ENCODE peak calls at places on chromosomes 4 and X, in six cellular contexts. One of them, this sample, is unnamed.

GRCh38 chr4:184583738-184584502 is 65.3 kb downstream of the CASP3 start:
- DNase-seq in IMR-90: no peak
- DNase-seq in neuronal stem cell: no peak
- DNase-seq in trophoblast cell: no peak
- DNase-seq in H1: no peak
- DNase-seq in mesenchymal stem cell: no peak
- DNase-seq in this sample: no peak

GRCh38 chr4:76637704-76638361 is 202.8 kb downstream of the SHROOM3 start:
- DNase-seq in IMR-90: peak
- DNase-seq in neuronal stem cell: no peak
- DNase-seq in trophoblast cell: peak
- DNase-seq in H1: no peak
- DNase-seq in mesenchymal stem cell: no peak
- DNase-seq in this sample: no peak

GRCh38 chr4:165016971-165017370 is 14.8 kb upstream of the TRIM60 start:
- DNase-seq in IMR-90: no peak
- DNase-seq in neuronal stem cell: peak
- DNase-seq in trophoblast cell: peak
- DNase-seq in H1: peak
- DNase-seq in mesenchymal stem cell: peak
- DNase-seq in this sample: peak

GRCh38 chr4:156976147-156976546 is 4.5 kb upstream of the PDGFC start:
- DNase-seq in IMR-90: peak
- DNase-seq in neuronal stem cell: no peak
- DNase-seq in trophoblast cell: peak
- DNase-seq in H1: no peak
- DNase-seq in mesenchymal stem cell: peak
- DNase-seq in this sample: no peak

GRCh38 chrX:12890467-12890866 is 16.0 kb upstream of the TLR8 start:
- DNase-seq in IMR-90: no peak
- DNase-seq in neuronal stem cell: no peak
- DNase-seq in trophoblast cell: no peak
- DNase-seq in H1: no peak
- DNase-seq in mesenchymal stem cell: no peak
- DNase-seq in this sample: no peak

GRCh38 chr4:7029212-7029611 is 14.0 kb upstream of the TADA2B start:
- DNase-seq in IMR-90: no peak
- DNase-seq in neuronal stem cell: no peak
- DNase-seq in trophoblast cell: no peak
- DNase-seq in H1: no peak
- DNase-seq in mesenchymal stem cell: no peak
- DNase-seq in this sample: no peak

GRCh38 chrX:44025611-44026010 is 52.4 kb upstream of the NDP start:
- DNase-seq in IMR-90: peak
- DNase-seq in neuronal stem cell: no peak
- DNase-seq in trophoblast cell: no peak
- DNase-seq in H1: no peak
- DNase-seq in mesenchymal stem cell: peak
- DNase-seq in this sample: no peak

GRCh38 chr4:38310446-38311043 is 350.3 kb downstream of the PTTG2 start:
- DNase-seq in IMR-90: no peak
- DNase-seq in neuronal stem cell: no peak
- DNase-seq in trophoblast cell: peak
- DNase-seq in H1: no peak
- DNase-seq in mesenchymal stem cell: no peak
- DNase-seq in this sample: no peak

GRCh38 chrX:23784487-23785301 is 1.7 kb downstream of the SAT1 start:
- DNase-seq in IMR-90: peak
- DNase-seq in neuronal stem cell: no peak
- DNase-seq in trophoblast cell: peak
- DNase-seq in H1: no peak
- DNase-seq in mesenchymal stem cell: peak
- DNase-seq in this sample: no peak

GRCh38 chrX:110678591-110678990 is 117.0 kb downstream of the CHRDL1 start:
- DNase-seq in IMR-90: no peak
- DNase-seq in neuronal stem cell: peak
- DNase-seq in trophoblast cell: no peak
- DNase-seq in H1: no peak
- DNase-seq in mesenchymal stem cell: no peak
- DNase-seq in this sample: no peak

GRCh38 chr4:120682981-120683380 is 239.5 kb downstream of the PRDM5 start:
- DNase-seq in IMR-90: no peak
- DNase-seq in neuronal stem cell: no peak
- DNase-seq in trophoblast cell: no peak
- DNase-seq in H1: no peak
- DNase-seq in mesenchymal stem cell: no peak
- DNase-seq in this sample: no peak

GRCh38 chr4:36841583-36842326 is 402.8 kb upstream of the NWD2 start:
- DNase-seq in IMR-90: no peak
- DNase-seq in neuronal stem cell: no peak
- DNase-seq in trophoblast cell: no peak
- DNase-seq in H1: no peak
- DNase-seq in mesenchymal stem cell: no peak
- DNase-seq in this sample: no peak

GRCh38 chr4:8078610-8079015 is 80.0 kb downstream of the ABLIM2 start:
- DNase-seq in IMR-90: no peak
- DNase-seq in neuronal stem cell: no peak
- DNase-seq in trophoblast cell: no peak
- DNase-seq in H1: no peak
- DNase-seq in mesenchymal stem cell: no peak
- DNase-seq in this sample: no peak

GRCh38 chr4:8076023-8076422 is 82.6 kb downstream of the ABLIM2 start:
- DNase-seq in IMR-90: no peak
- DNase-seq in neuronal stem cell: no peak
- DNase-seq in trophoblast cell: peak
- DNase-seq in H1: no peak
- DNase-seq in mesenchymal stem cell: no peak
- DNase-seq in this sample: no peak

GRCh38 chr4:8079031-8079885 is 79.4 kb downstream of the ABLIM2 start:
- DNase-seq in IMR-90: no peak
- DNase-seq in neuronal stem cell: no peak
- DNase-seq in trophoblast cell: no peak
- DNase-seq in H1: no peak
- DNase-seq in mesenchymal stem cell: no peak
- DNase-seq in this sample: no peak

GRCh38 chr4:8078109-8078494 is 80.5 kb downstream of the ABLIM2 start:
- DNase-seq in IMR-90: no peak
- DNase-seq in neuronal stem cell: no peak
- DNase-seq in trophoblast cell: no peak
- DNase-seq in H1: no peak
- DNase-seq in mesenchymal stem cell: no peak
- DNase-seq in this sample: no peak

DNA sequence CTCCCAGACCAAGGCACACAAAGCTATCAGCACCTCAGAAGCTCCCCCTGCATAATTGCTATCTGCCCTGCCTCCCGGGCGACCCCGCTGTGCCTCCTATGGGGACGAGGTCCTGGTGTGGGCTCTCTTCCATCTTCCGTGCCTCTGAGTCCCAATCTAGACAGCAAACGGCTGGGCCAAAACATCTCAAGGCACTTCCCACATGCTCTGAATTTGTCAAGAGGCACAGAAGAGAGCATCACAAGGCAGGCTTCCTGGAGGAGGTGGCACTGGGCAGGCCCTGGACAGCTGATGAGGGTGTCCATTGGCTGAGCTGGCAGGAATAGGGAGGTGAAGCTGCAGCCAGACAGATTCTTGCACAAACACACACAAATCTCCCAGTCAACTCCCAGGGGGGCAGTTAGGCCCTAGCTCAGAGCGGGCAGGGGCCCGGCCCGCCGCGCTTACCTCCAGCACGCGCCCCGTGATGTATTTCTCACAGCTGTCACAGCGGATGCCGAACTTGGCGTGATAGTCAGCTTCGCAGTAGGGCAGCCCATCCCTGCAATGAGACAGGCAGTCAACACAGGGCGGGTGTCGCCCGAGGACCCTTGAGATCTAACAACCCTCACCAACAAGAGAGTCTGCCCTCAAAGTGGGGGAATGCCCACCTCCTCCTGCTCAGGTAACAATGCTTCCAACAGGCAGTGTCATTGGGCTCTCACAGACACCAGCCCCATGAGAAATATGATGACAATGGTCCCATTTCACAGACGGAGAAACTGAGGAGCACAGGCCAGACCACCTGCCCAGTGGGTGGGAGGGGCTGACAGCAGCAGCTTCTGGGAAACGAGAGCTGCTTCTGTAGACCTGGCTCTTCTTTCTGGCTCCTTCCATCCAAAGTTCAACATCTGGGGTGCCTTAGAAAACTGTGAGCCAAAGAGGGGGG is 81.2 kb downstream of the ABLIM2 start:
- DNase-seq in IMR-90: no peak
- DNase-seq in neuronal stem cell: no peak
- DNase-seq in trophoblast cell: no peak
- DNase-seq in H1: no peak
- DNase-seq in mesenchymal stem cell: no peak
- DNase-seq in this sample: no peak
- H3K14ac ChIP-seq in IMR-90: no peak
- H3K14ac ChIP-seq in neuronal stem cell: peak
- H3K14ac ChIP-seq in trophoblast cell: no peak
- H3K14ac ChIP-seq in H1: no peak
- H3K14ac ChIP-seq in mesenchymal stem cell: no peak
- H3K14ac ChIP-seq in this sample: no peak

DNA sequence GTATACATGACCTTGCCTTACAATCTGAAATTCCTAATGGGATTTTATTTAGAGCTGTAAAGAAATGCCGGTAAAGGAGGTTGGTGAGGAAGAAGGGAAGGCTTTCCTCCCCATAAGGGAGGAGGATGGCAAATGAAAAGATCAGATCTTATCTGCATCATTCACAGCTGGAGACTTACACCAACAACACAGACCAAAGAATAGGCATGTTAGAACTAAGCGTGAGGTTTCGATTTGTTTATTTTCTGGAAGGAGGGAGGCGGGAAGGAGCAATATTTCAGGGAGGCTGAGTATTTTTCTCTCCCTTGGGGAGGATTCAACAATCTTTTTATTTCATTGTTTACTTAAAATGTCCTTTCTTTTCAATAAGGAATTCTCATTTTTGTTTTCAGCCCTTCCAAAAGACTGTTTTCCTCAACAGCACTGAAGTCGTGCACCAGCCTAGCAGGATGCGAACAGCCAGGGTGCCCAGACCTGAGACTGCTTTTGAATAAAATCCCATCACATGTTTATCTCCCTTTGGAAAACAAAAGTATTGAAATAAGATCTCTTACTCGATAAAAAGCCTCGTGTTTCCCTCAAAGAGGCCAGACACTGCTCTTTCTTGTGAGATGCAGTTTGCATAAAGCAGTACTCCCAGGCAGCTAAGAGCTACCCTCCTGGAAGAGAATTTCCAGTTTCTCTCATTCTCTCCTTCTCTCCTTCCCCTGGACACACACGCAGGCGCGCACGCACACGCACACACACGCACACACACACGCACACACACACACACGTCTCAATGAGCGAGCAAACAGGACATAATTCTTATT is 236.1 kb downstream of the MGST2 start:
- DNase-seq in IMR-90: peak
- DNase-seq in neuronal stem cell: no peak
- DNase-seq in trophoblast cell: no peak
- DNase-seq in H1: no peak
- DNase-seq in mesenchymal stem cell: peak
- DNase-seq in this sample: no peak
- H3K9ac ChIP-seq in IMR-90: peak
- H3K9ac ChIP-seq in neuronal stem cell: no peak
- H3K9ac ChIP-seq in trophoblast cell: no peak
- H3K9ac ChIP-seq in H1: no peak
- H3K9ac ChIP-seq in mesenchymal stem cell: peak
- H3K9ac ChIP-seq in this sample: no peak

GRCh38 chr4:168815373-168816345 is 194.4 kb downstream of the CBR4 start:
- DNase-seq in IMR-90: peak
- DNase-seq in neuronal stem cell: peak
- DNase-seq in trophoblast cell: no peak
- DNase-seq in H1: no peak
- DNase-seq in mesenchymal stem cell: peak
- DNase-seq in this sample: no peak

GRCh38 chr4:168812806-168813205 is 197.2 kb downstream of the CBR4 start:
- DNase-seq in IMR-90: no peak
- DNase-seq in neuronal stem cell: no peak
- DNase-seq in trophoblast cell: peak
- DNase-seq in H1: no peak
- DNase-seq in mesenchymal stem cell: no peak
- DNase-seq in this sample: no peak

GRCh38 chr4:168811793-168812651 is 198.0 kb downstream of the CBR4 start:
- DNase-seq in IMR-90: peak
- DNase-seq in neuronal stem cell: no peak
- DNase-seq in trophoblast cell: peak
- DNase-seq in H1: no peak
- DNase-seq in mesenchymal stem cell: peak
- DNase-seq in this sample: no peak

GRCh38 chr4:168805341-168805740 is 204.7 kb downstream of the CBR4 start:
- DNase-seq in IMR-90: no peak
- DNase-seq in neuronal stem cell: no peak
- DNase-seq in trophoblast cell: peak
- DNase-seq in H1: no peak
- DNase-seq in mesenchymal stem cell: peak
- DNase-seq in this sample: no peak

DNA sequence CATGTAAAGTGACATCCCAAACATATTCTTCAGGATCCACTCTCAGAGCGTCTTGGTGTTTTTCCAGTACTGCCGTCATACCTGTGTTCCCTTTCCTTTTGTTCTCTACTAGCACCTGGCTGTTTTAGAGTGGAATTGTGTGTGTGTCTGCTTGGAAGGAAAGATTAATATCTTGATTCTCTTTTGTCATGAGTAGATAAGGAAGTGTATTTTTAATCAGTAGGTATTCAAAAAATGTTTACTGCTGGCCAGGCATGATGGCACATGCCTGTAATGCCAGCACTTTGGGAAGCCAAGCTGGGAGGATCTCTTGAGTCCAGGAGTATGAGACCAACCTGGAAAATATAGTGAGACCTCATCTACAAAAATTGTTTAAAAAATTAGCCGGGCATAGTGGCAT is 198.8 kb downstream of the CBR4 start:
- DNase-seq in IMR-90: no peak
- DNase-seq in neuronal stem cell: no peak
- DNase-seq in trophoblast cell: peak
- DNase-seq in H1: no peak
- DNase-seq in mesenchymal stem cell: no peak
- DNase-seq in this sample: no peak
- H3K27ac ChIP-seq in IMR-90: no peak
- H3K27ac ChIP-seq in neuronal stem cell: no peak
- H3K27ac ChIP-seq in trophoblast cell: peak
- H3K27ac ChIP-seq in H1: no peak
- H3K27ac ChIP-seq in mesenchymal stem cell: no peak
- H3K27ac ChIP-seq in this sample: no peak

GRCh38 chr4:84582988-84583870 is at the start of gene CDS1:
- DNase-seq in IMR-90: no peak
- DNase-seq in neuronal stem cell: no peak
- DNase-seq in trophoblast cell: peak
- DNase-seq in H1: peak
- DNase-seq in mesenchymal stem cell: peak
- DNase-seq in this sample: peak
- H3K14ac ChIP-seq in IMR-90: no peak
- H3K14ac ChIP-seq in neuronal stem cell: peak
- H3K14ac ChIP-seq in trophoblast cell: peak
- H3K14ac ChIP-seq in H1: no peak
- H3K14ac ChIP-seq in mesenchymal stem cell: peak
- H3K14ac ChIP-seq in this sample: peak

GRCh38 chr4:58453956-58454355 is 1343.8 kb upstream of the IGFBP7 start:
- DNase-seq in IMR-90: no peak
- DNase-seq in neuronal stem cell: no peak
- DNase-seq in trophoblast cell: no peak
- DNase-seq in H1: no peak
- DNase-seq in mesenchymal stem cell: peak
- DNase-seq in this sample: no peak
- H3K9ac ChIP-seq in IMR-90: no peak
- H3K9ac ChIP-seq in neuronal stem cell: no peak
- H3K9ac ChIP-seq in trophoblast cell: no peak
- H3K9ac ChIP-seq in H1: no peak
- H3K9ac ChIP-seq in mesenchymal stem cell: no peak
- H3K9ac ChIP-seq in this sample: no peak

This sample was measured in H9.